ENCODE peak calls at places on chromosomes 3 and 15, in eight cellular contexts. Y, I, O, E, X, P, U and N are unnamed samples.

GRCh38 chr3:191350389-191351090 is 20.2 kb upstream of the UTS2B start:
- DNase-seq in X (no peak), E (no peak), I (no peak), P (no peak), Y (no peak), O (no peak), U (no peak), N (no peak)

GRCh38 chr15:55789066-55789660 is 46.2 kb upstream of the PRTG start:
- DNase-seq in X (no peak), U (peak), I (peak), E (no peak), O (no peak), Y (no peak), P (no peak), N (no peak)

GRCh38 chr3:124791639-124792111 is 61.4 kb downstream of the UMPS start:
- DNase-seq in Y (no peak), I (peak), X (no peak), U (no peak), P (peak), O (no peak), E (peak), N (peak)

GRCh38 chr3:127556565-127556964 is 34.0 kb downstream of the TPRA1 start:
- DNase-seq in U (no peak), Y (no peak), X (no peak), E (no peak), O (no peak), I (no peak), P (no peak), N (no peak)

GRCh38 chr3:100140976-100141375 is 26.7 kb upstream of the FILIP1L start:
- DNase-seq in X (no peak), E (no peak), Y (no peak), U (no peak), O (no peak), P (no peak), I (no peak), N (no peak)

GRCh38 chr15:71752604-71753289 is 57.6 kb upstream of the NR2E3 start:
- DNase-seq in P (peak), U (peak), E (peak), X (peak), O (peak), I (peak), Y (no peak), N (peak)

GRCh38 chr3:24365168-24365567 is 129.5 kb downstream of the THRB start:
- DNase-seq in Y (no peak), O (no peak), P (peak), I (no peak), U (no peak), E (peak), X (peak), N (no peak)

GRCh38 chr15:101520395-101520794 is 30.9 kb upstream of the PCSK6 start:
- DNase-seq in U (no peak), Y (no peak), X (no peak), O (no peak), I (no peak), E (no peak), P (no peak), N (peak)

GRCh38 chr15:40282144-40282869 is 557 bp downstream of the ANKRD63 start:
- DNase-seq in P (peak), X (peak), Y (no peak), U (peak), I (peak), E (peak), O (peak), N (no peak)

GRCh38 chr15:49877871-49878511 is 241.0 kb downstream of the ATP8B4 start:
- DNase-seq in U (no peak), X (no peak), E (peak), O (no peak), Y (peak), P (peak), I (no peak), N (no peak)

GRCh38 chr3:47847256-47847655 is 44.3 kb downstream of the DHX30 start:
- DNase-seq in X (no peak), P (no peak), Y (no peak), E (no peak), U (no peak), I (no peak), O (no peak), N (no peak)

GRCh38 chr3:89098964-89099585 is 8.3 kb upstream of the EPHA3 start:
- DNase-seq in O (peak), I (peak), X (peak), Y (peak), U (peak), E (peak), P (peak), N (peak)

GRCh38 chr3:130811552-130811951 is 64.9 kb upstream of the PIK3R4 start:
- DNase-seq in Y (no peak), X (no peak), O (peak), I (no peak), U (no peak), E (no peak), P (peak), N (no peak)

GRCh38 chr15:89533861-89534544 is 37.6 kb upstream of the RHCG start:
- DNase-seq in X (no peak), E (no peak), U (no peak), O (no peak), I (no peak), P (no peak), Y (no peak), N (no peak)

GRCh38 chr3:133988631-133989161 is 41.0 kb downstream of the SLCO2A1 start:
- DNase-seq in X (peak), P (peak), O (no peak), Y (no peak), E (no peak), U (no peak), I (no peak), N (no peak)

GRCh38 chr15:74770211-74770892 is 11.5 kb upstream of the CSK start:
- DNase-seq in Y (no peak), O (no peak), X (no peak), I (no peak), E (no peak), P (no peak), U (no peak), N (no peak)

GRCh38 chr15:39468341-39468740 is 112.5 kb upstream of the THBS1 start:
- DNase-seq in Y (no peak), X (no peak), O (no peak), E (no peak), P (no peak), I (no peak), U (no peak), N (no peak)

GRCh38 chr15:76337739-76338554 is 1.4 kb downstream of the ISL2 start:
- DNase-seq in E (no peak), I (no peak), Y (no peak), O (no peak), X (no peak), P (no peak), U (peak), N (no peak)

GRCh38 chr15:39936187-39936586 is 2.3 kb downstream of the EIF2AK4 start:
- DNase-seq in P (no peak), Y (no peak), E (no peak), X (peak), U (no peak), I (no peak), O (no peak), N (no peak)

GRCh38 chr3:126934991-126935390 is 47.9 kb upstream of the PLXNA1 start:
- DNase-seq in E (no peak), U (no peak), O (no peak), Y (no peak), X (no peak), I (no peak), P (no peak), N (no peak)

GRCh38 chr3:150005243-150006102 is 34.8 kb upstream of the PFN2 start:
- DNase-seq in U (no peak), O (no peak), P (no peak), I (no peak), X (peak), Y (no peak), E (peak), N (no peak)

GRCh38 chr15:60208708-60209107 is 189.1 kb downstream of the ANXA2 start:
- DNase-seq in I (no peak), Y (no peak), O (no peak), P (no peak), E (no peak), U (no peak), X (no peak), N (no peak)

GRCh38 chr15:56985871-56986270 is 67.4 kb downstream of the TCF12 start:
- DNase-seq in P (no peak), O (no peak), I (no peak), X (no peak), E (no peak), U (no peak), Y (no peak), N (no peak)

GRCh38 chr3:77873599-77873998 is 833.7 kb downstream of the ROBO2 start:
- DNase-seq in X (no peak), I (peak), U (no peak), Y (no peak), O (no peak), E (no peak), P (no peak), N (peak)

GRCh38 chr3:20154928-20155327 is 31.1 kb downstream of the SGO1 start:
- DNase-seq in E (no peak), I (no peak), Y (no peak), X (no peak), O (no peak), P (no peak), U (no peak), N (no peak)

GRCh38 chr3:187318819-187319616 is 27.5 kb upstream of the MASP1 start:
- DNase-seq in U (peak), I (peak), P (peak), E (peak), Y (no peak), X (peak), O (peak), N (peak)

GRCh38 chr15:29765898-29766537 is 56.2 kb downstream of the TJP1 start:
- DNase-seq in Y (no peak), P (no peak), E (no peak), X (no peak), I (no peak), O (no peak), U (no peak), N (no peak)

GRCh38 chr15:25684521-25685215 is 178.5 kb downstream of the ATP10A start:
- DNase-seq in O (no peak), E (peak), I (peak), U (no peak), X (peak), P (peak), Y (no peak), N (peak)

GRCh38 chr15:56064152-56064551 is 70.7 kb upstream of the NEDD4 start:
- DNase-seq in O (no peak), Y (no peak), X (no peak), U (no peak), I (no peak), P (no peak), E (no peak), N (no peak)

GRCh38 chr15:37585966-37586656 is 348.3 kb upstream of the TMCO5A start:
- DNase-seq in U (no peak), O (no peak), I (no peak), E (peak), P (no peak), Y (no peak), X (no peak), N (no peak)

GRCh38 chr15:29939404-29939803 is 117.1 kb upstream of the TJP1 start:
- DNase-seq in X (peak), Y (no peak), E (no peak), O (no peak), I (no peak), P (no peak), U (no peak), N (no peak)

GRCh38 chr3:37768107-37768809 is 93.4 kb upstream of the CTDSPL start:
- DNase-seq in X (no peak), O (peak), U (no peak), E (no peak), I (no peak), P (peak), Y (no peak), N (no peak)

GRCh38 chr15:45456212-45457106 is 66.1 kb downstream of the SLC30A4 start:
- DNase-seq in Y (peak), P (peak), U (peak), E (peak), I (peak), O (no peak), X (peak), N (no peak)

GRCh38 chr3:152193673-152194267 is 75.0 kb upstream of the MBNL1 start:
- DNase-seq in U (peak), X (no peak), O (no peak), E (no peak), I (no peak), P (no peak), Y (no peak), N (no peak)